ENCODE peak calls at places on chromosomes 2 and 18, in seven cellular contexts. Q is left ventricle myocardium inferior, S is HL-60, Y is NB4, E is right atrium auricular region, D is GM23338, T is esophagus squamous epithelium. R is an unnamed sample.

GRCh38 chr2:100124746-100125145 is 17.6 kb downstream of the AFF3 start:
- DNase-seq in S (no peak), E (no peak), Q (no peak), Y (no peak), D (no peak), T (no peak), R (no peak)

GRCh38 chr2:224378087-224379085 is 23.5 kb downstream of the FAM124B start:
- DNase-seq in Y (no peak), E (no peak), T (no peak), Q (no peak), S (no peak), D (no peak), R (no peak)

GRCh38 chr2:26727641-26728561 is 35.4 kb downstream of the KCNK3 start:
- DNase-seq in Y (no peak), Q (no peak), D (peak), S (no peak), T (no peak), E (no peak), R (no peak)

GRCh38 chr18:35282353-35282752 is 7.7 kb downstream of the ZSCAN30 start:
- DNase-seq in Q (no peak), S (no peak), Y (no peak), T (no peak), E (no peak), D (no peak), R (peak)

GRCh38 chr2:240324312-240325005 is 111.0 kb upstream of the GPC1 start:
- DNase-seq in T (no peak), Y (no peak), D (no peak), S (no peak), Q (peak), E (no peak), R (no peak)

GRCh38 chr2:161983896-161984295 is 90.1 kb downstream of the DPP4 start:
- DNase-seq in Y (no peak), D (no peak), T (no peak), E (no peak), S (no peak), Q (no peak), R (peak)

GRCh38 chr2:44938287-44939073 is 3.0 kb upstream of the SIX3 start:
- DNase-seq in Q (no peak), D (peak), T (no peak), Y (peak), E (no peak), S (no peak), R (no peak)

GRCh38 chr2:61658841-61659780 is 121.0 kb upstream of the XPO1 start:
- DNase-seq in T (no peak), D (peak), S (peak), Y (peak), Q (no peak), E (no peak), R (peak)

GRCh38 chr2:81412681-81413080 is 1108.1 kb upstream of the LRRTM1 start:
- DNase-seq in S (no peak), Y (no peak), D (no peak), E (no peak), Q (no peak), T (no peak), R (no peak)

GRCh38 chr2:207473203-207473865 is 56.4 kb upstream of the CREB1 start:
- DNase-seq in Q (no peak), T (no peak), D (peak), S (peak), E (peak), Y (peak), R (peak)

GRCh38 chr18:27921904-27922541 is 254.9 kb downstream of the CDH2 start:
- DNase-seq in Q (no peak), D (peak), E (no peak), S (no peak), T (no peak), Y (no peak), R (peak)

GRCh38 chr2:116450990-116451389 is 1363.5 kb upstream of the DDX18 start:
- DNase-seq in T (no peak), E (no peak), Q (no peak), D (no peak), S (no peak), Y (no peak), R (no peak)

GRCh38 chr2:61715501-61715900 is 138.4 kb downstream of the FAM161A start:
- DNase-seq in Q (no peak), D (no peak), Y (no peak), E (no peak), S (no peak), T (no peak), R (no peak)

GRCh38 chr2:219444566-219445091 is 10.0 kb downstream of the SPEG start:
- DNase-seq in D (no peak), T (no peak), E (no peak), Q (no peak), Y (no peak), S (no peak), R (no peak)

GRCh38 chr2:23384551-23385349 is at the start of gene KLHL29:
- DNase-seq in S (no peak), D (peak), T (no peak), Y (no peak), Q (peak), E (peak), R (peak)

GRCh38 chr18:49853011-49853410 is 39.7 kb upstream of the ACAA2 start:
- DNase-seq in Y (no peak), D (no peak), Q (no peak), T (no peak), E (no peak), S (no peak), R (no peak)

GRCh38 chr18:31723998-31724711 is 36.5 kb downstream of the SLC25A52 start:
- DNase-seq in E (peak), D (no peak), T (no peak), Q (peak), S (no peak), Y (no peak), R (peak)

GRCh38 chr2:69177785-69178636 is 165.0 kb downstream of the ANTXR1 start:
- DNase-seq in D (peak), E (peak), S (peak), T (peak), Y (peak), Q (peak), R (peak)

GRCh38 chr2:240887631-240888030 is 8.3 kb downstream of the MAB21L4 start:
- DNase-seq in Y (no peak), Q (no peak), T (no peak), E (no peak), S (no peak), D (no peak), R (no peak)

GRCh38 chr2:210478661-210479060 is 2.1 kb upstream of the LANCL1 start:
- DNase-seq in Q (no peak), D (no peak), E (no peak), Y (no peak), S (no peak), T (no peak), R (no peak)

GRCh38 chr2:210474776-210475175 is 1.8 kb downstream of the LANCL1 start:
- DNase-seq in E (no peak), D (no peak), T (no peak), Q (no peak), S (no peak), Y (peak), R (no peak)

GRCh38 chr2:210475726-210476125 is 833 bp downstream of the LANCL1 start:
- DNase-seq in T (no peak), E (no peak), Y (peak), S (no peak), D (no peak), Q (no peak), R (no peak)

GRCh38 chr2:210477496-210477895 is 937 bp upstream of the LANCL1 start:
- DNase-seq in Q (no peak), S (peak), E (no peak), Y (peak), T (no peak), D (peak), R (peak)

GRCh38 chr2:210476194-210477128 is at the start of gene LANCL1:
- DNase-seq in D (peak), Y (peak), T (peak), S (peak), E (peak), Q (peak), R (peak)
- H3K4me3 ChIP-seq in D (peak), Y (peak), T (peak), S (peak), E (peak), Q (peak), R (peak)

DNA sequence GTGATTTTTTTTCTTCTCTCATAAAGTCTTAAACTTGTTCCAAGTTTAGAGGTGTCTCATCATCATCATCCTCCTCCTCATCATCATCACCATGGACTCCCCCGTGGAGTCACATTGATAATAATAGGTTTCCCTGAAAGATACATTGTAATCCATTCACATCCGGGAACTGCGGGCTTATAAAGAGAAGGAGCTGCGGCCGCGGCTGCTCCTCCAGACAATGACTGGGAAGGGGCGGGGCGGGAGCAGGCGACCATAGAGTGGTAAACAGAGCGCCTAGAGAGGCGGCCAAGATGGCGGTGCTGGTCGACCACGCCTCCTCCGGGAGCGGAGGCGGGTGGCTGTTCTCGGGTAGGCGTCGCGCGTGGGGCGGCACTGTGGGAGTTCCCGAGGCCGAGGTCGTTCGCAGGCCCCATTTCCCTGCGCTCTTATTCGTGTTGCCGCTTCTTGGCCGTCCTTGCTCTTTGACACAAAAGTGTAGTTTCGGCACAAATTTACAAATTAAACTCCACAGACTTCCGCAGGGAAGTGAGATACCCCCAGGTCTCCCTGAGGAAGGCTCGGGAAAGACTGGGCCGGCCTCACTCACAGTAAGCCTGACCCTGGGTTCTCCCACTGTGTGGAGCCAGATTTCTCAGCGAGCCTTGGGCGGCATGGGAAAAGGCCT is 1.8 kb upstream of the TCF4 start:
- DNase-seq in T (peak), D (peak), Y (peak), S (peak), E (peak), Q (peak), R (peak)
- TF ChIP-seq CTCF in T (no peak), D (peak), Y (no peak), S (no peak), E (no peak), Q (no peak), R (no peak)

DNA sequence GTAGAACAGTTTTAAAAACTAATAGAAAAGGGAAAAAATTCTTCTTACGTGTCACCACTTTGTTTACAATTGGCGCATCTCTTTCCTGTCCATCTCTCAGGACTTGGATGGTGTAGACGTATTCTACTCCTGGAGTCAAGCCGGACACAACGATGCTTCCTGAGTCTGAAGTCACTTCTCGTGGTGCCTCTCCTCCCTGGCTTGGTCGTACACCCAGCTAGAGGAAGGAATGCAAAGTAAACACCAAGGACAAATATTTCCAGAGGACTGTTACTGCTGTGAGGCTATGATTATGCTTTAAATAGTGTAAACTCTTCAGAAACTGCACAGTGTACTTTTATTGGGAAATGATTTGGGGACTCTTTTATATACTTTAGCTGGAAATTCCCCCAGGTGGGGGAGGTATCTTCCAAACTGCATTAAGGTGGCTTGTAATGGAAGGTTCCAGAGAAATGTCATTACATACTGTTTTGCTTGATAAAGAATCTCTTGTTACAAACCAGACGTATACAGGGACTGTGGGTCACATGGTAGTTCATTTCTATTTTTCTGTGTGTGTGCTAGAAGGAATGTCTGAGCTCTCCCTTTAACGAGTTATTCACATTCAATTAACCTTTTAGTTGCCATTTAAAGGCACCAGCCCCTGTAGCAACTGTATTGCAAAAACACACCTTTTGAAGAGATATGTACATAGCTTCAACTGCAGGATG is 38.1 kb downstream of the FN1 start:
- DNase-seq in Q (no peak), E (no peak), Y (no peak), D (no peak), T (no peak), S (no peak), R (peak)
- H3K4me3 ChIP-seq in Q (no peak), E (no peak), Y (no peak), D (no peak), T (no peak), S (no peak), R (no peak)

GRCh38 chr18:75165926-75166325 is 43.0 kb downstream of the PTGR3 start:
- DNase-seq in Q (no peak), T (no peak), E (no peak), D (no peak), S (no peak), Y (no peak), R (no peak)
- TF ChIP-seq CTCF in Q (no peak), T (no peak), E (no peak), D (no peak), S (no peak), Y (no peak), R (no peak)

DNA sequence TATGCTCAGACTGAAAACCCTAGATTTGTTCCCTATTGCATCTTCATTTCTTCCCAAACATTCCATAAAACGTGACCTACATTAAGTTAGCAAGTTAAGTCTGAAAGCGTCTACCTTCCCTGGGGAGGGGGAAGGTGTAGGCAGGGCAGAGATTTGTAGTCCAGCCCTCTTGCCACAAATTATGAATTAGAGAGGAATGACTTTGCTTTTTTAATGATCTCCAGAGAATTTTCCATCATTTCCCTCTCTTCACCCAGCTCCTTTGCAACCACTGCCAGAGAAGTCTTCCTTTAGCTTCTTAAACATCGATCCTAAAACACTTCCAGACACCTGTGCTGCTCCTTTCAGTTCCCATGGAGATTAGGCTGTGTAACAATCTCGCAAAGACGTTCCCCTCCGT is 1.2 kb downstream of the C2orf76 start:
- DNase-seq in S (no peak), E (no peak), D (no peak), Q (no peak), T (no peak), Y (no peak), R (no peak)
- H3K4me3 ChIP-seq in S (peak), E (peak), D (peak), Q (peak), T (peak), Y (peak), R (peak)

DNA sequence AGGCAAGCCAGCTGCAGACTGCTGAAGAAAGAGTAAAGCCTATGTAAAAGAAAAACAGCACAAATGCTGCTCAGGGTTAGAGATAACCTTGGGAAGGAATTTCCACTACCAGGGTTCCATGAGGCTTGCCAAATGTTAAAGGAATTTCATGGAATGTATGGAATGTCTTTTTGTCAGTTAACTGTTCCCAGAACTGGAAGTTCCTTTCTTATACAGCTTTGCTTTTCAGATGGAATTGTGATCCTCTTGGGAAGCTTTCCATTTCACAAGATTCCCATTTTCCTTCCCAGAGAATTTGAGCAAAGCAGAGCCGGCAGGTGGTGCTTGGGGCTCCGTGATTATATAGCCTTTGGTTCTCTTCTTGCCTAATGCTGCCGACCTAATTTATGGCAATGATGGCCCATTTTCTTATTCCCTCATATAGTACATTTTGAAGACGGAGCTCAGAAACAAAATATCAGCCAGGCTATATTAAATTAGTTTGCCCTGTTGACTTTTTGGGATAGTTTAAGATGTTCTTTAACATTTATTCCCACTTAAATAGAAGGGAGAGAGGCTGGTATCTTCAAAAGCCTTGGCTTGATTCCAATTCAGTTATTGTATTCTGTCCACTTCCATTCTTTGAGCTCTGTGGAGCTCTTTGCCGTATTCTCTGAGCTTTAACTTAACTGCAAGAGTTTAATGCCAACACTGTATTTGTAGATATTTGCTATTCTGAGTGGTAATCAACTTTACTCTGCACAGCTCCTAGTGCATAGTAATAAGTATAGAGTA is 162.3 kb downstream of the PHLPP1 start:
- DNase-seq in E (no peak), Q (no peak), Y (no peak), T (no peak), S (no peak), D (peak), R (peak)
- TF ChIP-seq CTCF in E (no peak), Q (peak), Y (no peak), T (no peak), S (no peak), D (peak), R (peak)

GRCh38 chr2:98555681-98556080 is 52.6 kb downstream of the COA5 start:
- DNase-seq in Y (no peak), Q (no peak), E (no peak), D (no peak), S (no peak), T (no peak), R (no peak)
- H3K4me3 ChIP-seq in Y (no peak), Q (no peak), E (no peak), D (no peak), S (no peak), T (no peak), R (no peak)

DNA sequence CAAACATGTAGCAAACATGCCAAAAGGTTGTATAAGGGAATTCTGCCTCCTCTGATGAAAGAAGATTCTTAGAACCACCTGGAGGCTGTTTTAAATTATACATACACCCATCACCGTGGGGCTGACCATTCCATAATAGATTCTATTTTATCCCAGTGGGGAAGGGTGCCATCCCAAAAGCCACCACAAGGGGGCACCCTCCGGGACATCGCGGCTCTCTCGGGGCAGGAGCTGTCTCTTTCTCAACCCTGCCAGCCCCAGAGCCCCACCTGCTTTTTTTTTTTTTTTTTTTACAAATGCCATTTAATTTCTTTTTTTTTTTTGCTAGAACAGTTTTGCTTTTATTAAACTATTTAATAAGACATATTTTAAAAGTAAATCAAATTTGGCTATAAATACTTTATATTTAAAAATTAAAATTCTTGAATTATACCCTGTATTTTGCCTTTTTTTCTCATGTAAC is 8.6 kb upstream of the MTCL1 start:
- DNase-seq in S (peak), E (peak), T (peak), D (peak), Y (peak), Q (peak), R (peak)
- TF ChIP-seq CTCF in S (peak), E (peak), T (peak), D (peak), Y (peak), Q (peak), R (peak)

DNA sequence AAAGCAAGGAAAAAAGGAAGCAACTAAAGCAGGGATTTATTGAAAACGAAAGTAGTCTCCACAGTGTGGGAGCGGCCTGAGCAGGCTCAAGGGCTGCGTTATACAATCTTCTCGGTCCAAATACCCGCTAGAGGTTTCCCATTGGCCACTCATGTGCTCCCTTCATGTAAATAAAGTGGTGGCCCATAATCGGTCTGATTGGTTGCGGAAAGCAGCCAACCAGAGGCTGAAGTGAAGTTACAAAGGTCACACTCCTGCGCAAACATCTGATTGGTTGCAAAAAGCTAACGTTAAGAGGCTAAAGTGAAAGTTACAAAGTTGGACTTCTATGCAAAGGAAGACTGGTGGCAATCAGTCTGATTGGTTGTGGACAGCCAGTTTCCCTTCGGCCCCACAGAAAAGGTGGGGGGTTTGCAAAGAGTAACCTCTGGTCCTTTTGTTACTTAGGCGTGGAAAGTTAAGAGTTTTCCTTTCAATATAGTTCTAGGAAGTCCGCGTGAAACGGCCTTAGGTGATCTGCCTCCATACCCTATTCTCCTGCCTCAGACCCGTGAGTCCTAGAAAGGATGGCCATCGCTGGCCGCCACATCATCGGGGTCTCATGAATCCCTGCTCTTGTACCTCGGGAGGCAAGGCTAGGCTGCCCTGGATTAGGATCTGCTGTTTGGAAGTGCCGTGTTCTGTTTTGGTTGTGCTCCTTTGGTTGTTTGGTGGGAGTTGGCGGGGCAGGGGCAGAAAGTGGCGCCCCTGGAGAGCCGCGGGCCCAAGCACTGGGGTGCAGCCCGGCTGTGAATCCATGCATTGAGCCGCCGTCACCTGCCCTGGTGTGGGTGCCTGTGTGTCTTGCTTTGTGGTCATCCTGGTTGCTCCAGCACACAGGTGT is 80.4 kb upstream of the LDLRAD4 start:
- DNase-seq in Q (peak), D (peak), S (peak), T (peak), E (peak), Y (peak), R (peak)
- H3K4me3 ChIP-seq in Q (peak), D (peak), S (peak), T (peak), E (peak), Y (peak), R (peak)

R was measured in fibroblast of villous mesenchyme.